ENCODE peak calls at places on chromosome 19, in six cellular contexts. G is CD8-positive, alpha-beta memory T cell; H is CD8-positive, alpha-beta T cell; M is IMR-90; Y is dorsolateral prefrontal cortex; D is aorta. K is an unnamed sample.

GRCh38 chr19:30085394-30085793 is 143.4 kb downstream of the URI1 start:
- DNase-seq in G (no peak), H (no peak), Y (peak; percentile 40), M (no peak), D (no peak), K (peak; percentile 55)

GRCh38 chr19:16628984-16629691 is 1.1 kb upstream of the MED26 start:
- DNase-seq in D (no peak), M (peak; percentile 72), G (no peak), Y (no peak), H (no peak), K (peak; percentile 67)

GRCh38 chr19:5083547-5083965 is 114.6 kb downstream of the KDM4B start:
- DNase-seq in Y (no peak), H (no peak), M (no peak), G (no peak), D (peak; percentile 77), K (peak; percentile 45)

GRCh38 chr19:30695171-30695875 is 323.1 kb downstream of the ZNF536 start:
- DNase-seq in M (no peak), H (no peak), D (no peak), G (no peak), Y (no peak), K (no peak)

GRCh38 chr19:5954293-5954692 is 23.6 kb downstream of the RANBP3 start:
- DNase-seq in M (peak; percentile 23), Y (no peak), D (no peak), G (no peak), H (no peak), K (no peak)

GRCh38 chr19:46944918-46945628 is 74.6 kb upstream of the NPAS1 start:
- DNase-seq in G (no peak), Y (peak; percentile 81), H (no peak), D (peak; percentile 83), M (peak; percentile 70), K (peak; percentile 33)

GRCh38 chr19:17380426-17381138 is 3.4 kb upstream of the PLVAP start:
- DNase-seq in G (no peak), M (no peak), H (no peak), D (no peak), Y (no peak), K (no peak)

GRCh38 chr19:7534531-7534980 is 961 bp upstream of the PNPLA6 start:
- DNase-seq in H (no peak), G (peak; percentile 45), Y (peak; percentile 90), M (peak; percentile 87), D (peak; percentile 87), K (peak; percentile 60)

GRCh38 chr19:8305798-8306197 is 2.4 kb downstream of the CD320 start:
- DNase-seq in H (no peak), D (peak; percentile 14), Y (peak; percentile 23), M (no peak), G (no peak), K (no peak)

GRCh38 chr19:31448221-31448657 is 99.0 kb upstream of the TSHZ3 start:
- DNase-seq in Y (no peak), M (peak; percentile 89), D (no peak), G (no peak), H (no peak), K (peak; percentile 62)

GRCh38 chr19:18203408-18203862 is 407 bp downstream of the RAB3A start:
- DNase-seq in M (no peak), H (peak; percentile 41), D (no peak), G (no peak), Y (peak; percentile 63), K (peak; percentile 63)

GRCh38 chr19:34120846-34121639 is 51.3 kb upstream of the LSM14A start:
- DNase-seq in Y (no peak), D (no peak), G (peak; percentile 40), M (peak; percentile 52), H (peak; percentile 31), K (peak; percentile 39)

GRCh38 chr19:35063940-35064818 is 22.7 kb downstream of the HPN start:
- DNase-seq in D (no peak), G (no peak), M (peak; percentile 84), H (no peak), Y (no peak), K (no peak)

GRCh38 chr19:46408611-46409039 is 4.7 kb downstream of the CCDC8 start:
- DNase-seq in Y (no peak), D (peak; percentile 87), H (no peak), G (no peak), M (peak; percentile 28), K (peak; percentile 82)

GRCh38 chr19:40274585-40275544 is 10.3 kb downstream of the AKT2 start:
- DNase-seq in G (peak; percentile 46), H (peak; percentile 21), Y (peak; percentile 47), M (no peak), D (no peak), K (no peak)

GRCh38 chr19:15249912-15250634 is 17.8 kb upstream of the EPHX3 start:
- DNase-seq in H (no peak), Y (no peak), M (peak; percentile 95), D (peak; percentile 92), G (no peak), K (peak; percentile 52)

DNA sequence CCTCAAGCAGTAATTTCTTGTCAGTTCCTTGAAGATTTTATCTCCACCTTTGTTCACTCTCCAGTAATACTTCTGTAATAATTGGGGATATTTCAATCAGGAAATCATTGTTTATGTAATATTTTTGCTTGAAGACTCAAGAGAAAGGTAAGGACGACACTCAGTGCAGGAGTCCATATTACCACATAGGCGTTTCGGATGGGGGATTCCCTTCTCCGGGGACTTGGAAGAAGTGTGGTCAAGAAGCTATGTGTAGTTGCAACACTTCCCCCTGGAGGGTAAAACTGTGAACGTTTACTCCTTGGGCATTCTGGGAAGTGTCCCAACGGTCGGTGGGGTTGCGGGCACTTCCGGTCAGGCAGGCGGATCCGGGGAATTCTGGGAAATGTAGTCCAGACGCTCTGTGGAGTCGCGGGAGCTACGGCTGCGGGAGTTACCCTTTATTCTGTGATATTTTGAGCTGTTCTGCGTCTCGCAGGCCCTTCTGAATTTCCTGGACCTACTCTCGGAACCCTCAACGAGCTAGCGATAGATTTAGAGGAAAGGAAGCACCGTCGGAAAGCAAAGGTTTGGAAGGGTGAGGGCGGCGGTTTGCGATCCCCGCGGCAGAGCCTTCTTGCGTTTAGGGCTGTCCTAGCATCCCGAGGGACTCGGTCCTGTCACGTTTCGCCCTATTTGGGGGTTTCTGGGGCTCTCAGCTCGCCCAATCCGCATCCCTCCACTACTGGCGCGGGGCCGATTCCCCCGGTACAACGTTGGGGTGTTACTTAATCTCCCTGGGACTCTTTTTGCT is at the start of gene ZNF221:
- DNase-seq in M (peak; percentile 99), H (peak; percentile 43), D (peak; percentile 95), Y (peak; percentile 91), G (peak; percentile 42), K (peak; percentile 91)
- H3K27ac ChIP-seq in M (peak within 1 kb of the TSS; percentile 81), H (peak within 1 kb of the TSS; percentile 13), D (no peak within 1 kb of the TSS), Y (peak within 1 kb of the TSS; percentile 44), G (peak within 1 kb of the TSS; percentile 34), K (peak within 1 kb of the TSS; percentile 29)

GRCh38 chr19:48696353-48697010 is 711 bp downstream of the FUT2 start:
- DNase-seq in G (no peak), D (no peak), Y (no peak), H (no peak), M (no peak), K (no peak)
- H3K27ac ChIP-seq in G (no peak overlapping the region), D (no peak overlapping the region), Y (no peak overlapping the region), H (no peak overlapping the region), M (no peak overlapping the region), K (no peak overlapping the region)

GRCh38 chr19:2097330-2098327 is 914 bp downstream of the IZUMO4 start:
- DNase-seq in M (no peak), Y (no peak), H (no peak), D (peak; percentile 69), G (no peak), K (peak; percentile 67)
- H3K27ac ChIP-seq in M (no peak overlapping the region), Y (peak overlapping the region; percentile 76), H (peak overlapping the region; percentile 61), D (no peak overlapping the region), G (peak overlapping the region; percentile 54), K (peak overlapping the region; percentile 52)

GRCh38 chr19:13399746-13400145 is 106.5 kb downstream of the CACNA1A start:
- DNase-seq in G (no peak), Y (no peak), H (no peak), D (no peak), M (no peak), K (no peak)
- H3K27ac ChIP-seq in G (no peak overlapping the region), Y (no peak overlapping the region), H (no peak overlapping the region), D (no peak overlapping the region), M (peak overlapping the region; percentile 92), K (no peak overlapping the region)

DNA sequence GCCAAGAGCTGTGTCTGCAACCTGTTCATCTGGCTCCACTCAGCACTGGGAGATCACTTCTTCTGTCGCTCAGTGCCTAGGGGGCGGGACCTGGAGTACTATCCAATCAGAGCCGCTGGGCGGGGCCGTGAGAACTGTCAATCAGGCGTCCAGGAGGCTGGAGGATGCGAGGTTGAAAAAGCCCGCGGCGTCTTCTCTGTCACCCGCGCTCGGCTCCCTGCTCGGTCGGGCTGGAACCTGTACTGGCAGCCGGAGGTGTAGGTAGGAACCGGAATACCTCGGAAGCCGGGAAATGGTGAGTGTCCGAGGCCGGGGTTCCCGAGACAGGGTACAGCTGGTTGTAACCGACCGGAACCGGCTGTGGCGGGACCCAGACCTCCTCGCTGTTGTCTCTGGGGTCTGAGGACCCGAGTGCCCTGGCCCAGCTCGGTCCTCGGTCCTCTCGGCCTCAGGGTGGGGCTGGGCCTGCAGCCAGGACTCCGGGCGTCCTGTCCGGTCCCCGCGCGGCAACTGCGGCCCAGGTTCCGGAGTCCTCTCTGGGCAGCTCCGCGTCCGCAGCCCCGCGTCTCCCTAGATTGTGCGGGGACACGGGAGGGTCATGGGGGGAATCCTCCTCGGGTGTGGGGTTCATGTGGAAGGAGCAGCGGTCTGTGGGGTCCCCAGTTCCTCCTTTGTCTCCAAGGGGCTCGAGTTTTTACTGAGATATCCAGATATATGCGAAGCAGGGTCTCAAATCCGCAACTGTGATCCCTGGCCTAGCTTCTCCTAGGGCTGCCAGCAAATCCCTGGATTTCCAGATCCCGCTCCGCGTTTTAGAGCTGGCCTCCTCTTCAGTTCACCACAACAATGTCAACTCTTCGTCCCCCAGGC is 42.6 kb downstream of the ZNF627 start:
- DNase-seq in M (peak; percentile 85), Y (peak; percentile 95), D (peak; percentile 97), G (peak; percentile 80), H (peak; percentile 80), K (peak; percentile 95)
- H3K27ac ChIP-seq in M (peak overlapping the region; percentile 42), Y (no peak overlapping the region), D (no peak overlapping the region), G (peak overlapping the region; percentile 70), H (no peak overlapping the region), K (peak overlapping the region; percentile 19)

DNA sequence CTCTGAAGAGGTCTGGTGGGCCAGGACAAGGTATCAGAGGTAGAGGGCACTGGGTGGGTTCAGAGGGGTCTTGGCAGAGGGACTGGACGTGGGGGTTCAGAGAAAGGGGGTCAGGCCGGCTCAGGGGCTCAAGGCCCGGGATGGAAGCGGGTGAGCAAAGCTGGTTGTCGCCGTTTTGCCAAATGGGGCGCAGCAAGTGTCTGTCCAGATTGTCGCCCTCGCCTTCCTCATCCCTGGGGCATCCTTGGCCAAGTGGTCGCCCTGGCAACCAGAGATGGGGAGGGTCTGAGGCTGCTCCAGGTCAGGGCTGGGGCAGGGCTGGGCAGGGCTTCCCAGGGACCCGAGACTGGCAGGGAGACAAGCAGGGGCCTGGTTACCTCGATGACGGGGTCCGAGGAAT is 6.8 kb downstream of the DOHH start:
- DNase-seq in Y (no peak), D (no peak), G (no peak), M (no peak), H (no peak), K (no peak)
- H3K27ac ChIP-seq in Y (peak overlapping the region; percentile 98), D (no peak overlapping the region), G (no peak overlapping the region), M (no peak overlapping the region), H (no peak overlapping the region), K (no peak overlapping the region)

K was measured in ovary.